ENCODE peak calls at places on chromosome 16, in nine cellular contexts. X is GF-D8; Z is activated CD8-positive, alpha-beta memory T cell treated with anti-CD3 and anti-CD28 coated beads for 1 hour; Q is ELR; S is CD8-positive, alpha-beta memory T cell; T is body of pancreas; W is NCI-H1417; G is GM12864; E is non-pigmented ciliary epithelial cell. B is an unnamed sample.
A peak's percentile ranks its signal among the peaks of the same experiment; 100 is the strongest.

GRCh38 chr16:80519189-80519588 is 21.6 kb upstream of the DYNLRB2 start:
- DNase-seq in S (no peak), E (no peak), Q (no peak), T (no peak), G (no peak), Z (no peak), W (no peak), X (no peak), B (no peak)

GRCh38 chr16:3578121-3578520 is 918 bp upstream of the NLRC3 start:
- DNase-seq in T (no peak), X (no peak), W (no peak), E (no peak), G (no peak), S (peak; percentile 42), Z (no peak), Q (no peak), B (no peak)

GRCh38 chr16:14286381-14287230 is 215.5 kb downstream of the MRTFB start:
- DNase-seq in W (peak; percentile 26), G (peak; percentile 68), E (no peak), Q (no peak), X (no peak), Z (no peak), T (no peak), S (no peak), B (no peak)

GRCh38 chr16:53817812-53818211 is 113.9 kb downstream of the FTO start:
- DNase-seq in Q (peak; percentile 39), S (no peak), W (no peak), E (no peak), T (no peak), Z (no peak), X (no peak), G (no peak), B (no peak)

GRCh38 chr16:14015461-14015860 is 55.7 kb upstream of the MRTFB start:
- DNase-seq in G (no peak), W (no peak), Z (no peak), Q (no peak), S (no peak), E (no peak), T (peak; percentile 12), X (no peak), B (no peak)

GRCh38 chr16:66207864-66208226 is 158.6 kb upstream of the CDH5 start:
- DNase-seq in X (no peak), Z (no peak), E (no peak), W (no peak), S (no peak), Q (no peak), T (no peak), G (no peak), B (no peak)

GRCh38 chr16:2460391-2460713 is 443 bp downstream of the TEDC2 start:
- DNase-seq in S (no peak), Q (no peak), E (no peak), W (no peak), X (no peak), Z (no peak), T (no peak), G (no peak), B (no peak)

GRCh38 chr16:89507219-89507833 is 877 bp upstream of the SPG7 start:
- DNase-seq in E (no peak), Q (no peak), X (no peak), Z (no peak), G (no peak), W (no peak), S (no peak), T (no peak), B (no peak)

GRCh38 chr16:66616169-66616568 is 11.7 kb downstream of the CMTM3 start:
- DNase-seq in X (no peak), S (no peak), Q (no peak), W (no peak), E (no peak), T (no peak), Z (no peak), G (no peak), B (no peak)

GRCh38 chr16:73000020-73000906 is 47.7 kb downstream of the ZFHX3 start:
- DNase-seq in X (no peak), G (no peak), T (peak; percentile 43), S (no peak), Q (no peak), E (no peak), W (no peak), Z (no peak), B (peak; percentile 31)

GRCh38 chr16:84138824-84139627 is 6.0 kb downstream of the HSDL1 start:
- DNase-seq in X (peak; percentile 28), W (peak; percentile 7), S (no peak), Q (no peak), Z (no peak), E (no peak), T (no peak), G (no peak), B (peak; percentile 96)

GRCh38 chr16:83245061-83245460 is 562.7 kb upstream of the HSBP1 start:
- DNase-seq in T (no peak), X (no peak), E (peak; percentile 42), S (no peak), W (no peak), Q (peak; percentile 3), Z (no peak), G (no peak), B (no peak)

GRCh38 chr16:74281285-74281684 is 15.3 kb upstream of the PSMD7 start:
- DNase-seq in W (no peak), T (no peak), Z (no peak), G (no peak), S (no peak), E (no peak), Q (no peak), X (no peak), B (no peak)

GRCh38 chr16:50457423-50457822 is 88.6 kb upstream of the BRD7 start:
- DNase-seq in X (no peak), Q (peak; percentile 26), W (no peak), S (no peak), Z (no peak), T (no peak), G (no peak), E (no peak), B (no peak)

GRCh38 chr16:75311383-75311938 is 60.0 kb upstream of the BCAR1 start:
- DNase-seq in T (no peak), G (no peak), S (no peak), Q (peak; percentile 15), W (no peak), X (no peak), E (no peak), Z (no peak), B (no peak)

GRCh38 chr16:3138342-3138741 is 3.5 kb downstream of the ZNF213 start:
- DNase-seq in E (no peak), T (no peak), G (no peak), Q (no peak), Z (no peak), S (no peak), X (no peak), W (no peak), B (no peak)

GRCh38 chr16:88992351-88993005 is 15.5 kb upstream of the CBFA2T3 start:
- DNase-seq in S (no peak), Z (no peak), G (no peak), T (no peak), Q (no peak), W (no peak), E (no peak), X (no peak), B (no peak)

B was measured in NCI-H510A treated with DMSO at 0.1 percent for 48 hours.